ENCODE peak calls at places on chromosomes 6 and 20, in nine cellular contexts. E is body of pancreas; S is colonic mucosa; V is upper lobe of right lung; B is mucosa of descending colon; A is cardiac muscle cell; F is heart left ventricle; Z is CD8-positive, alpha-beta memory T cell; M is CD4-positive, alpha-beta memory T cell. D is an unnamed sample.

GRCh38 chr20:41150664-41151063 is 13.3 kb downstream of the PLCG1 start:
- DNase-seq in E (no peak), S (no peak), V (no peak), B (no peak), A (no peak), F (peak; percentile 44), Z (no peak), M (peak; percentile 55), D (no peak)

GRCh38 chr6:108363756-108364356 is 69.0 kb downstream of the AFG1L start:
- DNase-seq in E (no peak), S (no peak), V (no peak), B (no peak), A (no peak), F (no peak), Z (no peak), M (no peak), D (no peak)

GRCh38 chr20:2118783-2119182 is 17.2 kb downstream of the STK35 start:
- DNase-seq in E (no peak), S (no peak), V (no peak), B (no peak), A (peak; percentile 32), F (no peak), Z (no peak), M (no peak), D (no peak)

GRCh38 chr6:14945461-14946210 is 300.2 kb upstream of the JARID2 start:
- DNase-seq in E (no peak), S (no peak), V (no peak), B (no peak), A (no peak), F (no peak), Z (no peak), M (no peak), D (no peak)

GRCh38 chr6:75210885-75211739 is 5.3 kb upstream of the COL12A1 start:
- DNase-seq in E (peak; percentile 63), S (peak; percentile 60), V (no peak), B (peak; percentile 85), A (peak; percentile 83), F (peak; percentile 47), Z (peak; percentile 45), M (peak; percentile 61), D (peak; percentile 65)

GRCh38 chr6:16482702-16483314 is 244.4 kb downstream of the GMPR start:
- DNase-seq in E (no peak), S (no peak), V (no peak), B (no peak), A (no peak), F (no peak), Z (no peak), M (no peak), D (no peak)

GRCh38 chr6:112879920-112880413 is 532.8 kb downstream of the RFPL4B start:
- DNase-seq in E (peak; percentile 44), S (peak; percentile 21), V (peak; percentile 69), B (peak; percentile 41), A (peak; percentile 39), F (no peak), Z (peak; percentile 9), M (peak; percentile 9), D (no peak)

GRCh38 chr20:39165099-39165498 is 203.0 kb downstream of the DHX35 start:
- DNase-seq in E (no peak), S (no peak), V (no peak), B (no peak), A (no peak), F (no peak), Z (no peak), M (no peak), D (no peak)

GRCh38 chr6:74578339-74578738 is 627.5 kb downstream of the COL12A1 start:
- DNase-seq in E (no peak), S (no peak), V (no peak), B (no peak), A (peak; percentile 41), F (no peak), Z (no peak), M (no peak), D (no peak)

GRCh38 chr6:138432063-138432356 is 28.0 kb downstream of the HEBP2 start:
- DNase-seq in E (no peak), S (no peak), V (no peak), B (no peak), A (no peak), F (no peak), Z (no peak), M (no peak), D (no peak)

GRCh38 chr6:136762022-136762975 is 30.0 kb downstream of the MAP3K5 start:
- DNase-seq in E (no peak), S (peak; percentile 19), V (no peak), B (no peak), A (no peak), F (peak; percentile 41), Z (no peak), M (no peak), D (peak; percentile 35)

GRCh38 chr6:136761227-136761922 is 30.9 kb downstream of the MAP3K5 start:
- DNase-seq in E (no peak), S (peak; percentile 35), V (no peak), B (no peak), A (peak; percentile 72), F (peak; percentile 42), Z (no peak), M (peak; percentile 52), D (peak; percentile 38)

GRCh38 chr6:136764522-136764993 is 27.7 kb downstream of the MAP3K5 start:
- DNase-seq in E (no peak), S (peak; percentile 17), V (no peak), B (no peak), A (no peak), F (no peak), Z (no peak), M (peak; percentile 53), D (no peak)

GRCh38 chr6:136763716-136764521 is 28.4 kb downstream of the MAP3K5 start:
- DNase-seq in E (no peak), S (peak; percentile 16), V (no peak), B (no peak), A (no peak), F (no peak), Z (no peak), M (no peak), D (no peak)

GRCh38 chr6:136763255-136763654 is 29.0 kb downstream of the MAP3K5 start:
- DNase-seq in E (no peak), S (no peak), V (no peak), B (no peak), A (no peak), F (no peak), Z (no peak), M (no peak), D (no peak)
- H3K4me1 ChIP-seq in E (peaks cover 78% of the 10 kb centered on the region), S (peaks cover 16% of the 10 kb centered on the region), V (peaks cover 74% of the 10 kb centered on the region), B (peaks cover 22% of the 10 kb centered on the region), A (peaks cover 19% of the 10 kb centered on the region), F (peaks cover 80% of the 10 kb centered on the region), Z (peaks cover 76% of the 10 kb centered on the region), M (peaks cover 87% of the 10 kb centered on the region), D (peaks cover 63% of the 10 kb centered on the region)

DNA sequence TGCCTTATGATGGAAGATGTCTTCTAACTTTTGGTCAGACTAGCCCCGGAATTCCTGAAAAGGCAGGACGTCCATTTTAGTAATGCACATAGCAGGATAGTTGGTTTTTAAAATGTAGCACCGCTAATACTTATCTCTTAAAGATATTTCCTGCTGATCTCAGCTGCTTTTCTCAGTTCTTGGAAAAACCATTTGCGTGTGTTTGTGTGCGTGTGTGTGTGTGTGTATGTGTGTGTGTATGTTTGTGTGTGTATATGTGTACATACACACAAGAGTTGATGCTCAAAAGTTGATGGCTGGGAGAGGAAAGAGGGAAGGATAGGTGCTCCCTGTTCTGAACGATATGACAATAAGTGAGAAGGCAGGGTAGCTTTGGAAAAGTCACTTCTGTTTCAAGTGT is 61.7 kb upstream of the SUPT3H start:
- DNase-seq in E (no peak), S (no peak), V (no peak), B (no peak), A (no peak), F (no peak), Z (no peak), M (no peak), D (no peak)
- H3K4me1 ChIP-seq in E (no peaks in the 10 kb centered on the region), S (peaks cover 4% of the 10 kb centered on the region), V (peaks cover 28% of the 10 kb centered on the region), B (peaks cover 8% of the 10 kb centered on the region), A (no peaks in the 10 kb centered on the region), F (peaks cover 23% of the 10 kb centered on the region), Z (peaks cover 28% of the 10 kb centered on the region), M (peaks cover 81% of the 10 kb centered on the region), D (peaks cover 24% of the 10 kb centered on the region)

GRCh38 chr20:31721408-31722332 is 998 bp downstream of the BCL2L1 start:
- DNase-seq in E (peak; percentile 39), S (peak; percentile 56), V (peak; percentile 67), B (peak; percentile 43), A (no peak), F (peak; percentile 33), Z (peak; percentile 6), M (no peak), D (peak; percentile 40)
- H3K4me1 ChIP-seq in E (peaks cover 56% of the 10 kb centered on the region), S (peaks cover 23% of the 10 kb centered on the region), V (peaks cover 37% of the 10 kb centered on the region), B (peaks cover 35% of the 10 kb centered on the region), A (peaks cover 34% of the 10 kb centered on the region), F (peaks cover 41% of the 10 kb centered on the region), Z (peaks cover 55% of the 10 kb centered on the region), M (peaks cover 50% of the 10 kb centered on the region), D (peaks cover 58% of the 10 kb centered on the region)

GRCh38 chr6:159117541-159117940 is 51.7 kb upstream of the FNDC1 start:
- DNase-seq in E (no peak), S (no peak), V (no peak), B (no peak), A (no peak), F (no peak), Z (no peak), M (no peak), D (no peak)

GRCh38 chr6:159118941-159119340 is 50.3 kb upstream of the FNDC1 start:
- DNase-seq in E (no peak), S (no peak), V (no peak), B (no peak), A (no peak), F (no peak), Z (no peak), M (no peak), D (no peak)

GRCh38 chr6:159114569-159114968 is 54.6 kb upstream of the FNDC1 start:
- DNase-seq in E (no peak), S (no peak), V (no peak), B (no peak), A (no peak), F (no peak), Z (no peak), M (no peak), D (no peak)

GRCh38 chr6:159117031-159117430 is 52.2 kb upstream of the FNDC1 start:
- DNase-seq in E (no peak), S (no peak), V (no peak), B (no peak), A (peak; percentile 66), F (no peak), Z (no peak), M (no peak), D (no peak)

GRCh38 chr6:159116343-159116742 is 52.9 kb upstream of the FNDC1 start:
- DNase-seq in E (no peak), S (no peak), V (peak; percentile 78), B (no peak), A (no peak), F (no peak), Z (no peak), M (no peak), D (no peak)
- H3K4me1 ChIP-seq in E (no peaks in the 10 kb centered on the region), S (no peaks in the 10 kb centered on the region), V (peaks cover 9% of the 10 kb centered on the region), B (no peaks in the 10 kb centered on the region), A (no peaks in the 10 kb centered on the region), F (peaks cover 10% of the 10 kb centered on the region), Z (peaks cover under 1% of the 10 kb centered on the region), M (peaks cover 22% of the 10 kb centered on the region), D (peaks cover 8% of the 10 kb centered on the region)

D was measured in heart right ventricle.